ENCODE peak calls at places on chromosomes 7 and 10, in five cellular contexts. F, J, C, N and Q are unnamed samples.

GRCh38 chr10:132613566-132614348 is 76.2 kb downstream of the INPP5A start:
- DNase-seq in F (no peak), N (peak), C (no peak), J (no peak), Q (no peak)

GRCh38 chr7:28626629-28627262 is 214.4 kb downstream of the CREB5 start:
- DNase-seq in C (peak), F (peak), J (no peak), N (no peak), Q (no peak)

GRCh38 chr7:12985228-12985627 is 297.8 kb downstream of the ARL4A start:
- DNase-seq in C (no peak), J (no peak), F (no peak), N (no peak), Q (no peak)

GRCh38 chr10:78199759-78200158 is 166.1 kb downstream of the RPS24 start:
- DNase-seq in C (no peak), F (no peak), N (no peak), J (no peak), Q (no peak)

GRCh38 chr10:110216240-110216639 is 8.8 kb downstream of the MXI1 start:
- DNase-seq in N (no peak), F (no peak), C (no peak), J (no peak), Q (no peak)

GRCh38 chr10:70617798-70618568 is 15.4 kb upstream of the PRF1 start:
- DNase-seq in J (no peak), N (no peak), C (no peak), F (peak), Q (no peak)

GRCh38 chr10:69338547-69339450 is 60.5 kb downstream of the HK1 start:
- DNase-seq in C (no peak), N (no peak), F (no peak), J (no peak), Q (no peak)

GRCh38 chr7:17939670-17940301 is 508 bp downstream of the SNX13 start:
- DNase-seq in N (peak), C (peak), F (no peak), J (peak), Q (no peak)

GRCh38 chr10:89032141-89032814 is 41.7 kb downstream of the FAS start:
- DNase-seq in F (peak), N (no peak), J (no peak), C (no peak), Q (no peak)

GRCh38 chr7:152016947-152017346 is 8.5 kb upstream of the GALNT11 start:
- DNase-seq in F (no peak), N (no peak), J (no peak), C (no peak), Q (no peak)

GRCh38 chr7:154638286-154638685 is 364.6 kb downstream of the PAXIP1 start:
- DNase-seq in F (peak), N (no peak), J (no peak), C (no peak), Q (no peak)

GRCh38 chr7:3655635-3656034 is 354.6 kb downstream of the SDK1 start:
- DNase-seq in F (no peak), C (no peak), J (no peak), N (no peak), Q (no peak)

GRCh38 chr10:98371421-98371820 is 43.6 kb downstream of the PYROXD2 start:
- DNase-seq in N (no peak), F (no peak), J (no peak), C (no peak), Q (no peak)

GRCh38 chr10:48290286-48290685 is 15.8 kb upstream of the FRMPD2 start:
- DNase-seq in F (no peak), J (no peak), N (no peak), C (no peak), Q (no peak)

GRCh38 chr7:158584392-158584791 is 3.2 kb downstream of the PTPRN2 start:
- DNase-seq in F (no peak), C (no peak), N (no peak), J (no peak), Q (no peak)

GRCh38 chr7:130272456-130273080 is 5.9 kb downstream of the CPA2 start:
- DNase-seq in J (no peak), F (no peak), N (no peak), C (no peak), Q (no peak)

GRCh38 chr7:107744345-107744750 is 406 bp downstream of the CBLL1 start:
- DNase-seq in C (no peak), J (no peak), F (no peak), N (no peak), Q (no peak)

GRCh38 chr7:42956062-42956461 is 23.9 kb downstream of the MRPL32 start:
- DNase-seq in J (no peak), C (no peak), F (no peak), N (no peak), Q (no peak)

GRCh38 chr10:59585046-59585700 is 124.5 kb downstream of the SLC16A9 start:
- DNase-seq in J (no peak), N (no peak), C (no peak), F (peak), Q (no peak)

GRCh38 chr7:77525231-77525630 is 11.9 kb upstream of the PTPN12 start:
- DNase-seq in C (no peak), N (no peak), J (no peak), F (peak), Q (no peak)

GRCh38 chr10:113788604-113789083 is 37.2 kb downstream of the PLEKHS1 start:
- DNase-seq in C (no peak), J (no peak), N (no peak), F (peak), Q (no peak)

GRCh38 chr7:148367701-148368475 is 222.7 kb upstream of the C7orf33 start:
- DNase-seq in C (no peak), N (no peak), F (no peak), J (no peak), Q (no peak)

GRCh38 chr10:94232711-94233383 is 129.9 kb downstream of the NOC3L start:
- DNase-seq in N (no peak), F (no peak), J (no peak), C (no peak), Q (no peak)

GRCh38 chr7:45181991-45182855 is 24.6 kb downstream of the RAMP3 start:
- DNase-seq in F (no peak), J (no peak), N (peak), C (no peak), Q (no peak)

GRCh38 chr7:118104812-118105441 is 79.0 kb upstream of the LSM8 start:
- DNase-seq in F (peak), J (no peak), N (no peak), C (no peak), Q (no peak)

GRCh38 chr10:71779641-71780040 is 6.3 kb upstream of the VSIR start:
- DNase-seq in F (no peak), J (no peak), N (peak), C (peak), Q (no peak)

GRCh38 chr7:129189661-129190310 is 1.4 kb downstream of the SMO start:
- DNase-seq in N (no peak), J (no peak), F (no peak), C (no peak), Q (no peak)

GRCh38 chr7:38222481-38223096 is 44.5 kb downstream of the STARD3NL start:
- DNase-seq in C (peak), J (no peak), N (no peak), F (no peak), Q (peak)

GRCh38 chr10:118210276-118210675 is 131.8 kb downstream of the FAM204A start:
- DNase-seq in C (no peak), N (no peak), J (no peak), F (no peak), Q (no peak)

GRCh38 chr10:60192986-60193385 is 196.7 kb downstream of the ANK3 start:
- DNase-seq in N (no peak), F (no peak), J (no peak), C (no peak), Q (no peak)

GRCh38 chr7:47350425-47350824 is 231.5 kb downstream of the TNS3 start:
- DNase-seq in N (no peak), F (no peak), C (no peak), J (no peak), Q (no peak)

GRCh38 chr10:118481871-118482270 is 113.6 kb downstream of the PRLHR start:
- DNase-seq in C (no peak), J (no peak), F (no peak), N (no peak), Q (no peak)

GRCh38 chr7:29609162-29610030 is 45.8 kb downstream of the PRR15 start:
- DNase-seq in F (peak), J (no peak), N (no peak), C (no peak), Q (no peak)

GRCh38 chr10:50990568-50991495 is 83.5 kb upstream of the PRKG1 start:
- DNase-seq in C (no peak), F (peak), N (peak), J (no peak), Q (no peak)

GRCh38 chr7:137609500-137609899 is 237.3 kb downstream of the DGKI start:
- DNase-seq in C (no peak), J (no peak), N (no peak), F (no peak), Q (no peak)

GRCh38 chr7:150941983-150942590 is 36.0 kb downstream of the KCNH2 start:
- DNase-seq in C (peak), N (peak), J (peak), F (no peak), Q (peak)

GRCh38 chr10:33952692-33953360 is 618.4 kb upstream of the NRP1 start:
- DNase-seq in N (no peak), J (no peak), C (no peak), F (peak), Q (no peak)